ENCODE peak calls at places on chromosomes 5 and 9, in ten cellular contexts. One of them, this sample, is unnamed.

GRCh38 chr9:1837453-1838084 is 177.6 kb upstream of the SMARCA2 start:
- DNase-seq in NT2/D1: peak
- DNase-seq in cardiac muscle cell: peak
- DNase-seq in NCI-H526: peak
- DNase-seq in ovary: no peak
- DNase-seq in EH: peak
- DNase-seq in stimulated activated CD8-positive, alpha-beta memory T cell treated with anti-CD3 and anti-CD28 coated beads, Interleukin-7, amount 100 ng/mL, for 24 hours: no peak
- DNase-seq in NCI-H2227 treated with DMSO at 0.1 percent for 48 hours: no peak
- DNase-seq in ecto neural progenitor cell: peak
- DNase-seq in caudate nucleus: no peak
- DNase-seq in this sample: peak

GRCh38 chr5:116645627-116646026 is 71.0 kb upstream of the SEMA6A start:
- DNase-seq in NT2/D1: no peak
- DNase-seq in cardiac muscle cell: no peak
- DNase-seq in NCI-H526: no peak
- DNase-seq in ovary: no peak
- DNase-seq in EH: no peak
- DNase-seq in stimulated activated CD8-positive, alpha-beta memory T cell treated with anti-CD3 and anti-CD28 coated beads, Interleukin-7, amount 100 ng/mL, for 24 hours: no peak
- DNase-seq in NCI-H2227 treated with DMSO at 0.1 percent for 48 hours: no peak
- DNase-seq in ecto neural progenitor cell: no peak
- DNase-seq in caudate nucleus: no peak
- DNase-seq in this sample: no peak

GRCh38 chr5:107514305-107514704 is 156.4 kb downstream of the EFNA5 start:
- DNase-seq in NT2/D1: no peak
- DNase-seq in cardiac muscle cell: no peak
- DNase-seq in NCI-H526: no peak
- DNase-seq in ovary: no peak
- DNase-seq in EH: no peak
- DNase-seq in stimulated activated CD8-positive, alpha-beta memory T cell treated with anti-CD3 and anti-CD28 coated beads, Interleukin-7, amount 100 ng/mL, for 24 hours: no peak
- DNase-seq in NCI-H2227 treated with DMSO at 0.1 percent for 48 hours: no peak
- DNase-seq in ecto neural progenitor cell: no peak
- DNase-seq in caudate nucleus: peak
- DNase-seq in this sample: no peak

GRCh38 chr5:132094393-132095076 is 20.9 kb downstream of the CSF2 start:
- DNase-seq in NT2/D1: no peak
- DNase-seq in cardiac muscle cell: peak
- DNase-seq in NCI-H526: no peak
- DNase-seq in ovary: no peak
- DNase-seq in EH: peak
- DNase-seq in stimulated activated CD8-positive, alpha-beta memory T cell treated with anti-CD3 and anti-CD28 coated beads, Interleukin-7, amount 100 ng/mL, for 24 hours: no peak
- DNase-seq in NCI-H2227 treated with DMSO at 0.1 percent for 48 hours: no peak
- DNase-seq in ecto neural progenitor cell: no peak
- DNase-seq in caudate nucleus: no peak
- DNase-seq in this sample: no peak

GRCh38 chr5:65076251-65076869 is 307.6 kb downstream of the CWC27 start:
- DNase-seq in NT2/D1: no peak
- DNase-seq in cardiac muscle cell: peak
- DNase-seq in NCI-H526: no peak
- DNase-seq in ovary: peak
- DNase-seq in EH: peak
- DNase-seq in stimulated activated CD8-positive, alpha-beta memory T cell treated with anti-CD3 and anti-CD28 coated beads, Interleukin-7, amount 100 ng/mL, for 24 hours: peak
- DNase-seq in NCI-H2227 treated with DMSO at 0.1 percent for 48 hours: no peak
- DNase-seq in ecto neural progenitor cell: no peak
- DNase-seq in caudate nucleus: no peak
- DNase-seq in this sample: no peak

GRCh38 chr5:40906351-40906751 is 2.9 kb upstream of the C7 start:
- DNase-seq in NT2/D1: no peak
- DNase-seq in cardiac muscle cell: no peak
- DNase-seq in NCI-H526: no peak
- DNase-seq in ovary: no peak
- DNase-seq in EH: peak
- DNase-seq in stimulated activated CD8-positive, alpha-beta memory T cell treated with anti-CD3 and anti-CD28 coated beads, Interleukin-7, amount 100 ng/mL, for 24 hours: no peak
- DNase-seq in NCI-H2227 treated with DMSO at 0.1 percent for 48 hours: no peak
- DNase-seq in ecto neural progenitor cell: no peak
- DNase-seq in caudate nucleus: peak
- DNase-seq in this sample: no peak

GRCh38 chr5:33148076-33148501 is 292.7 kb upstream of the TARS1 start:
- DNase-seq in NT2/D1: no peak
- DNase-seq in cardiac muscle cell: peak
- DNase-seq in NCI-H526: no peak
- DNase-seq in ovary: peak
- DNase-seq in EH: peak
- DNase-seq in stimulated activated CD8-positive, alpha-beta memory T cell treated with anti-CD3 and anti-CD28 coated beads, Interleukin-7, amount 100 ng/mL, for 24 hours: no peak
- DNase-seq in NCI-H2227 treated with DMSO at 0.1 percent for 48 hours: no peak
- DNase-seq in ecto neural progenitor cell: no peak
- DNase-seq in caudate nucleus: no peak
- DNase-seq in this sample: no peak

GRCh38 chr9:79719989-79720388 is 148.2 kb downstream of the TLE4 start:
- DNase-seq in NT2/D1: no peak
- DNase-seq in cardiac muscle cell: no peak
- DNase-seq in NCI-H526: no peak
- DNase-seq in ovary: no peak
- DNase-seq in EH: no peak
- DNase-seq in stimulated activated CD8-positive, alpha-beta memory T cell treated with anti-CD3 and anti-CD28 coated beads, Interleukin-7, amount 100 ng/mL, for 24 hours: no peak
- DNase-seq in NCI-H2227 treated with DMSO at 0.1 percent for 48 hours: no peak
- DNase-seq in ecto neural progenitor cell: no peak
- DNase-seq in caudate nucleus: no peak
- DNase-seq in this sample: no peak

GRCh38 chr9:76458903-76459690 is at the start of gene GCNT1:
- DNase-seq in NT2/D1: peak
- DNase-seq in cardiac muscle cell: peak
- DNase-seq in NCI-H526: peak
- DNase-seq in ovary: peak
- DNase-seq in EH: peak
- DNase-seq in stimulated activated CD8-positive, alpha-beta memory T cell treated with anti-CD3 and anti-CD28 coated beads, Interleukin-7, amount 100 ng/mL, for 24 hours: peak
- DNase-seq in NCI-H2227 treated with DMSO at 0.1 percent for 48 hours: peak
- DNase-seq in ecto neural progenitor cell: peak
- DNase-seq in caudate nucleus: peak
- DNase-seq in this sample: peak

GRCh38 chr5:38509185-38509584 is 47.3 kb downstream of the LIFR start:
- DNase-seq in NT2/D1: no peak
- DNase-seq in cardiac muscle cell: peak
- DNase-seq in NCI-H526: no peak
- DNase-seq in ovary: no peak
- DNase-seq in EH: peak
- DNase-seq in stimulated activated CD8-positive, alpha-beta memory T cell treated with anti-CD3 and anti-CD28 coated beads, Interleukin-7, amount 100 ng/mL, for 24 hours: no peak
- DNase-seq in NCI-H2227 treated with DMSO at 0.1 percent for 48 hours: no peak
- DNase-seq in ecto neural progenitor cell: no peak
- DNase-seq in caudate nucleus: no peak
- DNase-seq in this sample: no peak

GRCh38 chr9:38355115-38355514 is 37.4 kb upstream of the ALDH1B1 start:
- DNase-seq in NT2/D1: no peak
- DNase-seq in cardiac muscle cell: no peak
- DNase-seq in NCI-H526: no peak
- DNase-seq in ovary: no peak
- DNase-seq in EH: no peak
- DNase-seq in stimulated activated CD8-positive, alpha-beta memory T cell treated with anti-CD3 and anti-CD28 coated beads, Interleukin-7, amount 100 ng/mL, for 24 hours: no peak
- DNase-seq in NCI-H2227 treated with DMSO at 0.1 percent for 48 hours: no peak
- DNase-seq in ecto neural progenitor cell: no peak
- DNase-seq in caudate nucleus: no peak
- DNase-seq in this sample: no peak

GRCh38 chr5:27124590-27124989 is 86.2 kb upstream of the CDH9 start:
- DNase-seq in NT2/D1: no peak
- DNase-seq in cardiac muscle cell: peak
- DNase-seq in NCI-H526: no peak
- DNase-seq in ovary: no peak
- DNase-seq in EH: peak
- DNase-seq in stimulated activated CD8-positive, alpha-beta memory T cell treated with anti-CD3 and anti-CD28 coated beads, Interleukin-7, amount 100 ng/mL, for 24 hours: no peak
- DNase-seq in NCI-H2227 treated with DMSO at 0.1 percent for 48 hours: no peak
- DNase-seq in ecto neural progenitor cell: no peak
- DNase-seq in caudate nucleus: no peak
- DNase-seq in this sample: no peak

GRCh38 chr9:125413579-125413978 is 152.0 kb downstream of the GAPVD1 start:
- DNase-seq in NT2/D1: no peak
- DNase-seq in cardiac muscle cell: no peak
- DNase-seq in NCI-H526: no peak
- DNase-seq in ovary: peak
- DNase-seq in EH: no peak
- DNase-seq in stimulated activated CD8-positive, alpha-beta memory T cell treated with anti-CD3 and anti-CD28 coated beads, Interleukin-7, amount 100 ng/mL, for 24 hours: no peak
- DNase-seq in NCI-H2227 treated with DMSO at 0.1 percent for 48 hours: no peak
- DNase-seq in ecto neural progenitor cell: no peak
- DNase-seq in caudate nucleus: no peak
- DNase-seq in this sample: no peak

GRCh38 chr5:157312492-157312891 is 46.6 kb downstream of the CYFIP2 start:
- DNase-seq in NT2/D1: peak
- DNase-seq in cardiac muscle cell: peak
- DNase-seq in NCI-H526: peak
- DNase-seq in ovary: no peak
- DNase-seq in EH: peak
- DNase-seq in stimulated activated CD8-positive, alpha-beta memory T cell treated with anti-CD3 and anti-CD28 coated beads, Interleukin-7, amount 100 ng/mL, for 24 hours: no peak
- DNase-seq in NCI-H2227 treated with DMSO at 0.1 percent for 48 hours: peak
- DNase-seq in ecto neural progenitor cell: no peak
- DNase-seq in caudate nucleus: no peak
- DNase-seq in this sample: no peak

GRCh38 chr5:102856374-102856748 is 101.3 kb downstream of the PAM start:
- DNase-seq in NT2/D1: no peak
- DNase-seq in cardiac muscle cell: peak
- DNase-seq in NCI-H526: no peak
- DNase-seq in ovary: no peak
- DNase-seq in EH: peak
- DNase-seq in stimulated activated CD8-positive, alpha-beta memory T cell treated with anti-CD3 and anti-CD28 coated beads, Interleukin-7, amount 100 ng/mL, for 24 hours: no peak
- DNase-seq in NCI-H2227 treated with DMSO at 0.1 percent for 48 hours: no peak
- DNase-seq in ecto neural progenitor cell: no peak
- DNase-seq in caudate nucleus: no peak
- DNase-seq in this sample: no peak

GRCh38 chr5:170338933-170339779 is 41.6 kb upstream of the LCP2 start:
- DNase-seq in NT2/D1: no peak
- DNase-seq in cardiac muscle cell: no peak
- DNase-seq in NCI-H526: no peak
- DNase-seq in ovary: no peak
- DNase-seq in EH: no peak
- DNase-seq in stimulated activated CD8-positive, alpha-beta memory T cell treated with anti-CD3 and anti-CD28 coated beads, Interleukin-7, amount 100 ng/mL, for 24 hours: no peak
- DNase-seq in NCI-H2227 treated with DMSO at 0.1 percent for 48 hours: no peak
- DNase-seq in ecto neural progenitor cell: no peak
- DNase-seq in caudate nucleus: no peak
- DNase-seq in this sample: no peak

GRCh38 chr9:80806675-80807074 is 882.7 kb downstream of the TLE1 start:
- DNase-seq in NT2/D1: no peak
- DNase-seq in cardiac muscle cell: no peak
- DNase-seq in NCI-H526: no peak
- DNase-seq in ovary: no peak
- DNase-seq in EH: no peak
- DNase-seq in stimulated activated CD8-positive, alpha-beta memory T cell treated with anti-CD3 and anti-CD28 coated beads, Interleukin-7, amount 100 ng/mL, for 24 hours: no peak
- DNase-seq in NCI-H2227 treated with DMSO at 0.1 percent for 48 hours: no peak
- DNase-seq in ecto neural progenitor cell: no peak
- DNase-seq in caudate nucleus: no peak
- DNase-seq in this sample: no peak

GRCh38 chr5:116237917-116238502 is 153.2 kb downstream of the COMMD10 start:
- DNase-seq in NT2/D1: no peak
- DNase-seq in cardiac muscle cell: no peak
- DNase-seq in NCI-H526: no peak
- DNase-seq in ovary: no peak
- DNase-seq in EH: peak
- DNase-seq in stimulated activated CD8-positive, alpha-beta memory T cell treated with anti-CD3 and anti-CD28 coated beads, Interleukin-7, amount 100 ng/mL, for 24 hours: no peak
- DNase-seq in NCI-H2227 treated with DMSO at 0.1 percent for 48 hours: no peak
- DNase-seq in ecto neural progenitor cell: no peak
- DNase-seq in caudate nucleus: no peak
- DNase-seq in this sample: no peak

GRCh38 chr5:30324083-30324482 is 869.4 kb upstream of the CDH6 start:
- DNase-seq in NT2/D1: no peak
- DNase-seq in cardiac muscle cell: no peak
- DNase-seq in NCI-H526: no peak
- DNase-seq in ovary: no peak
- DNase-seq in EH: no peak
- DNase-seq in stimulated activated CD8-positive, alpha-beta memory T cell treated with anti-CD3 and anti-CD28 coated beads, Interleukin-7, amount 100 ng/mL, for 24 hours: no peak
- DNase-seq in NCI-H2227 treated with DMSO at 0.1 percent for 48 hours: no peak
- DNase-seq in ecto neural progenitor cell: peak
- DNase-seq in caudate nucleus: no peak
- DNase-seq in this sample: no peak

GRCh38 chr5:31823477-31823876 is 184.5 kb downstream of the PDZD2 start:
- DNase-seq in NT2/D1: no peak
- DNase-seq in cardiac muscle cell: peak
- DNase-seq in NCI-H526: no peak
- DNase-seq in ovary: no peak
- DNase-seq in EH: no peak
- DNase-seq in stimulated activated CD8-positive, alpha-beta memory T cell treated with anti-CD3 and anti-CD28 coated beads, Interleukin-7, amount 100 ng/mL, for 24 hours: no peak
- DNase-seq in NCI-H2227 treated with DMSO at 0.1 percent for 48 hours: no peak
- DNase-seq in ecto neural progenitor cell: no peak
- DNase-seq in caudate nucleus: no peak
- DNase-seq in this sample: no peak

GRCh38 chr5:131193106-131193505 is 22.4 kb downstream of the LYRM7 start:
- DNase-seq in NT2/D1: no peak
- DNase-seq in cardiac muscle cell: peak
- DNase-seq in NCI-H526: no peak
- DNase-seq in ovary: no peak
- DNase-seq in EH: peak
- DNase-seq in stimulated activated CD8-positive, alpha-beta memory T cell treated with anti-CD3 and anti-CD28 coated beads, Interleukin-7, amount 100 ng/mL, for 24 hours: no peak
- DNase-seq in NCI-H2227 treated with DMSO at 0.1 percent for 48 hours: no peak
- DNase-seq in ecto neural progenitor cell: no peak
- DNase-seq in caudate nucleus: no peak
- DNase-seq in this sample: no peak

GRCh38 chr5:14781106-14781505 is 90.5 kb downstream of the ANKH start:
- DNase-seq in NT2/D1: no peak
- DNase-seq in cardiac muscle cell: peak
- DNase-seq in NCI-H526: no peak
- DNase-seq in ovary: no peak
- DNase-seq in EH: no peak
- DNase-seq in stimulated activated CD8-positive, alpha-beta memory T cell treated with anti-CD3 and anti-CD28 coated beads, Interleukin-7, amount 100 ng/mL, for 24 hours: no peak
- DNase-seq in NCI-H2227 treated with DMSO at 0.1 percent for 48 hours: no peak
- DNase-seq in ecto neural progenitor cell: no peak
- DNase-seq in caudate nucleus: no peak
- DNase-seq in this sample: no peak

GRCh38 chr9:14027114-14027812 is 286.7 kb downstream of the NFIB start:
- DNase-seq in NT2/D1: no peak
- DNase-seq in cardiac muscle cell: peak
- DNase-seq in NCI-H526: no peak
- DNase-seq in ovary: no peak
- DNase-seq in EH: no peak
- DNase-seq in stimulated activated CD8-positive, alpha-beta memory T cell treated with anti-CD3 and anti-CD28 coated beads, Interleukin-7, amount 100 ng/mL, for 24 hours: no peak
- DNase-seq in NCI-H2227 treated with DMSO at 0.1 percent for 48 hours: no peak
- DNase-seq in ecto neural progenitor cell: no peak
- DNase-seq in caudate nucleus: no peak
- DNase-seq in this sample: no peak

GRCh38 chr9:84301851-84302250 is 38.7 kb downstream of the SLC28A3 start:
- DNase-seq in NT2/D1: no peak
- DNase-seq in cardiac muscle cell: peak
- DNase-seq in NCI-H526: no peak
- DNase-seq in ovary: no peak
- DNase-seq in EH: peak
- DNase-seq in stimulated activated CD8-positive, alpha-beta memory T cell treated with anti-CD3 and anti-CD28 coated beads, Interleukin-7, amount 100 ng/mL, for 24 hours: no peak
- DNase-seq in NCI-H2227 treated with DMSO at 0.1 percent for 48 hours: no peak
- DNase-seq in ecto neural progenitor cell: no peak
- DNase-seq in caudate nucleus: no peak
- DNase-seq in this sample: no peak

GRCh38 chr9:8025532-8025931 is 226.0 kb upstream of the DMAC1 start:
- DNase-seq in NT2/D1: no peak
- DNase-seq in cardiac muscle cell: no peak
- DNase-seq in NCI-H526: no peak
- DNase-seq in ovary: no peak
- DNase-seq in EH: no peak
- DNase-seq in stimulated activated CD8-positive, alpha-beta memory T cell treated with anti-CD3 and anti-CD28 coated beads, Interleukin-7, amount 100 ng/mL, for 24 hours: no peak
- DNase-seq in NCI-H2227 treated with DMSO at 0.1 percent for 48 hours: no peak
- DNase-seq in ecto neural progenitor cell: no peak
- DNase-seq in caudate nucleus: no peak
- DNase-seq in this sample: no peak

GRCh38 chr5:96691503-96692303 is 29.5 kb downstream of the CAST start:
- DNase-seq in NT2/D1: no peak
- DNase-seq in cardiac muscle cell: peak
- DNase-seq in NCI-H526: no peak
- DNase-seq in ovary: no peak
- DNase-seq in EH: peak
- DNase-seq in stimulated activated CD8-positive, alpha-beta memory T cell treated with anti-CD3 and anti-CD28 coated beads, Interleukin-7, amount 100 ng/mL, for 24 hours: no peak
- DNase-seq in NCI-H2227 treated with DMSO at 0.1 percent for 48 hours: no peak
- DNase-seq in ecto neural progenitor cell: no peak
- DNase-seq in caudate nucleus: no peak
- DNase-seq in this sample: no peak

GRCh38 chr9:109560470-109561132 is 62.5 kb upstream of the PTPN3 start:
- DNase-seq in NT2/D1: no peak
- DNase-seq in cardiac muscle cell: no peak
- DNase-seq in NCI-H526: no peak
- DNase-seq in ovary: no peak
- DNase-seq in EH: no peak
- DNase-seq in stimulated activated CD8-positive, alpha-beta memory T cell treated with anti-CD3 and anti-CD28 coated beads, Interleukin-7, amount 100 ng/mL, for 24 hours: no peak
- DNase-seq in NCI-H2227 treated with DMSO at 0.1 percent for 48 hours: no peak
- DNase-seq in ecto neural progenitor cell: peak
- DNase-seq in caudate nucleus: no peak
- DNase-seq in this sample: no peak

GRCh38 chr9:117958726-117959125 is 254.5 kb downstream of the TLR4 start:
- DNase-seq in NT2/D1: peak
- DNase-seq in cardiac muscle cell: no peak
- DNase-seq in NCI-H526: no peak
- DNase-seq in ovary: no peak
- DNase-seq in EH: no peak
- DNase-seq in stimulated activated CD8-positive, alpha-beta memory T cell treated with anti-CD3 and anti-CD28 coated beads, Interleukin-7, amount 100 ng/mL, for 24 hours: no peak
- DNase-seq in NCI-H2227 treated with DMSO at 0.1 percent for 48 hours: no peak
- DNase-seq in ecto neural progenitor cell: no peak
- DNase-seq in caudate nucleus: no peak
- DNase-seq in this sample: no peak